ENCODE peak calls at places on chromosomes 6 and 20, in ten cellular contexts. C is fibroblast of lung; B is MM.1S; E is neuronal stem cell; N is ascending aorta; X is CD8-positive, alpha-beta T cell; P is A673; G is CD4-positive, alpha-beta memory T cell; U is breast epithelium; W is OCI-LY7. Q is an unnamed sample.

GRCh38 chr20:57080796-57081195 is 185.6 kb downstream of the BMP7 start:
- DNase-seq in E (no peak), W (no peak), G (no peak), P (no peak), N (no peak), X (no peak), C (peak; percentile 43), B (no peak), U (no peak), Q (no peak)

GRCh38 chr20:36988494-36988966 is 37.0 kb upstream of the SAMHD1 start:
- DNase-seq in G (peak; percentile 50), U (no peak), N (no peak), P (peak; percentile 31), C (peak; percentile 22), E (no peak), B (no peak), W (peak; percentile 40), X (no peak), Q (no peak)

GRCh38 chr6:166671434-166672061 is 44.5 kb upstream of the RPS6KA2 start:
- DNase-seq in C (peak; percentile 40), U (no peak), P (no peak), G (no peak), W (peak; percentile 7), B (peak; percentile 43), N (no peak), E (no peak), X (no peak), Q (no peak)

GRCh38 chr6:161031721-161032495 is 40.3 kb downstream of the MAP3K4 start:
- DNase-seq in P (peak; percentile 12), X (no peak), G (no peak), W (no peak), E (no peak), C (peak; percentile 81), B (no peak), N (no peak), U (no peak), Q (no peak)

GRCh38 chr6:42963179-42963854 is 2.8 kb downstream of the GNMT start:
- DNase-seq in P (no peak), G (no peak), B (no peak), C (no peak), N (no peak), E (no peak), W (no peak), X (no peak), U (no peak), Q (no peak)

GRCh38 chr6:135334169-135334568 is 153.1 kb downstream of the MYB start:
- DNase-seq in X (no peak), E (no peak), W (no peak), P (peak; percentile 35), B (no peak), N (no peak), C (peak; percentile 52), U (no peak), G (no peak), Q (no peak)

GRCh38 chr20:2022163-2022562 is 28.3 kb upstream of the PDYN start:
- DNase-seq in X (no peak), W (no peak), U (no peak), P (no peak), B (no peak), N (no peak), C (no peak), E (no peak), G (no peak), Q (no peak)

GRCh38 chr6:29626948-29627761 is 5.8 kb downstream of the GABBR1 start:
- DNase-seq in G (no peak), U (peak; percentile 19), E (no peak), N (peak; percentile 64), X (no peak), C (no peak), B (no peak), W (no peak), P (no peak), Q (no peak)

GRCh38 chr6:140436023-140436811 is 1061.8 kb upstream of the CITED2 start:
- DNase-seq in P (no peak), B (no peak), E (peak; percentile 29), C (peak; percentile 96), W (no peak), N (no peak), U (peak; percentile 45), X (no peak), G (no peak), Q (no peak)

GRCh38 chr20:45810191-45810590 is 2.3 kb upstream of the UBE2C start:
- DNase-seq in X (no peak), P (no peak), B (no peak), N (no peak), W (no peak), E (no peak), U (no peak), G (no peak), C (no peak), Q (no peak)

GRCh38 chr20:45813489-45813888 is 1.0 kb downstream of the UBE2C start:
- DNase-seq in G (no peak), X (no peak), E (no peak), P (no peak), U (no peak), B (no peak), W (no peak), C (no peak), N (no peak), Q (no peak)

GRCh38 chr20:45814314-45814713 is 1.9 kb downstream of the UBE2C start:
- DNase-seq in G (no peak), U (no peak), C (no peak), E (no peak), P (no peak), X (no peak), W (no peak), B (no peak), N (no peak), Q (no peak)

GRCh38 chr20:45812157-45813005 is at the start of gene UBE2C:
- DNase-seq in E (peak; percentile 97), B (peak; percentile 99), C (peak; percentile 100), G (peak; percentile 94), N (peak; percentile 99), W (peak; percentile 99), U (peak; percentile 99), X (peak; percentile 88), P (peak; percentile 100), Q (peak; percentile 95)

GRCh38 chr20:45813006-45813340 is 529 bp downstream of the UBE2C start:
- DNase-seq in N (no peak), B (no peak), E (no peak), G (no peak), C (no peak), U (no peak), W (no peak), P (no peak), X (no peak), Q (no peak)
- H3K36me3 ChIP-seq in N (peaks cover 36% of the 10 kb centered on the region), B (peaks cover 3% of the 10 kb centered on the region), E (peaks cover 51% of the 10 kb centered on the region), G (peaks cover 12% of the 10 kb centered on the region), C (peaks cover 24% of the 10 kb centered on the region), U (peaks cover 14% of the 10 kb centered on the region), W (peaks cover 94% of the 10 kb centered on the region), P (peaks cover 79% of the 10 kb centered on the region), X (peaks cover 17% of the 10 kb centered on the region), Q (peaks cover 30% of the 10 kb centered on the region)

GRCh38 chr6:159271257-159271656 is 102.1 kb downstream of the FNDC1 start:
- DNase-seq in W (no peak), C (no peak), G (no peak), P (no peak), N (no peak), E (no peak), U (no peak), B (no peak), X (no peak), Q (no peak)
- H3K9me3 ChIP-seq in W (no peaks in the 10 kb centered on the region), C (no peaks in the 10 kb centered on the region), G (no peaks in the 10 kb centered on the region), P (no peaks in the 10 kb centered on the region), N (no peaks in the 10 kb centered on the region), E (no peaks in the 10 kb centered on the region), U (no peaks in the 10 kb centered on the region), B (no peaks in the 10 kb centered on the region), X (no peaks in the 10 kb centered on the region), Q (no peaks in the 10 kb centered on the region)

GRCh38 chr6:31729979-31730630 is 1.0 kb upstream of the DDAH2 start:
- DNase-seq in P (peak; percentile 93), X (peak; percentile 44), U (peak; percentile 82), N (peak; percentile 94), E (peak; percentile 93), W (peak; percentile 82), G (peak; percentile 59), C (peak; percentile 89), B (peak; percentile 67), Q (peak; percentile 51)

GRCh38 chr6:31729515-31729978 is 448 bp upstream of the DDAH2 start:
- DNase-seq in U (peak; percentile 91), C (peak; percentile 83), G (peak; percentile 76), B (peak; percentile 78), E (peak; percentile 92), N (peak; percentile 96), P (peak; percentile 85), W (peak; percentile 85), X (peak; percentile 73), Q (peak; percentile 77)

GRCh38 chr6:31728767-31729514 is at the start of gene DDAH2:
- DNase-seq in G (no peak), N (no peak), W (no peak), C (no peak), X (no peak), P (no peak), U (no peak), E (no peak), B (no peak), Q (no peak)

GRCh38 chr6:31732029-31732428 is 2.9 kb upstream of the DDAH2 start:
- DNase-seq in E (no peak), X (no peak), C (no peak), W (no peak), G (no peak), N (no peak), P (no peak), U (no peak), B (no peak), Q (no peak)

GRCh38 chr6:31730631-31731086 is 1.6 kb upstream of the DDAH2 start:
- DNase-seq in B (no peak), X (no peak), E (no peak), C (no peak), U (no peak), G (no peak), N (no peak), P (no peak), W (no peak), Q (no peak)
- H3K4me3 ChIP-seq in B (no peak overlapping the region), X (no peak overlapping the region), E (no peak overlapping the region), C (no peak overlapping the region), U (peak overlapping the region; percentile 82), G (no peak overlapping the region), N (peak overlapping the region; percentile 69), P (peak overlapping the region; percentile 76), W (no peak overlapping the region), Q (no peak overlapping the region)

GRCh38 chr20:47208534-47209174 is 147.8 kb downstream of the ZMYND8 start:
- DNase-seq in B (no peak), C (no peak), X (no peak), E (no peak), G (no peak), W (no peak), P (no peak), U (no peak), N (no peak), Q (no peak)

GRCh38 chr20:47211036-47211435 is 145.5 kb downstream of the ZMYND8 start:
- DNase-seq in E (no peak), N (no peak), C (no peak), P (no peak), B (no peak), U (no peak), W (no peak), G (no peak), X (no peak), Q (no peak)

GRCh38 chr20:47212606-47213207 is 143.8 kb downstream of the ZMYND8 start:
- DNase-seq in W (no peak), P (no peak), X (no peak), U (no peak), B (no peak), G (no peak), N (no peak), E (no peak), C (no peak), Q (no peak)

GRCh38 chr20:47210470-47210869 is 146.0 kb downstream of the ZMYND8 start:
- DNase-seq in N (no peak), W (no peak), B (no peak), G (no peak), P (no peak), E (no peak), U (no peak), C (no peak), X (no peak), Q (no peak)

GRCh38 chr20:47209982-47210381 is 146.5 kb downstream of the ZMYND8 start:
- DNase-seq in B (no peak), E (no peak), G (no peak), W (no peak), P (no peak), U (no peak), C (no peak), X (no peak), N (no peak), Q (no peak)
- H3K36me3 ChIP-seq in B (peaks cover 22% of the 10 kb centered on the region), E (peaks cover 44% of the 10 kb centered on the region), G (peaks cover 38% of the 10 kb centered on the region), W (peaks cover 75% of the 10 kb centered on the region), P (peaks cover 15% of the 10 kb centered on the region), U (no peaks in the 10 kb centered on the region), C (peaks cover 15% of the 10 kb centered on the region), X (peaks cover 38% of the 10 kb centered on the region), N (peaks cover 67% of the 10 kb centered on the region), Q (peaks cover 70% of the 10 kb centered on the region)